ENCODE peak calls at places on chromosomes 3 and 15, in five cellular contexts. One of them, this sample, is unnamed.

GRCh38 chr15:70474682-70475438 is 288.5 kb downstream of the UACA start:
- DNase-seq in substantia nigra: no peak
- DNase-seq in HFF-Myc: no peak
- DNase-seq in left ventricle myocardium superior: peak
- DNase-seq in HFFc6: peak
- DNase-seq in this sample: peak

GRCh38 chr3:11080492-11080891 is 73.8 kb upstream of the HRH1 start:
- DNase-seq in substantia nigra: no peak
- DNase-seq in HFF-Myc: no peak
- DNase-seq in left ventricle myocardium superior: no peak
- DNase-seq in HFFc6: no peak
- DNase-seq in this sample: no peak

GRCh38 chr3:89332311-89333159 is 225.1 kb downstream of the EPHA3 start:
- DNase-seq in substantia nigra: no peak
- DNase-seq in HFF-Myc: no peak
- DNase-seq in left ventricle myocardium superior: no peak
- DNase-seq in HFFc6: no peak
- DNase-seq in this sample: no peak

GRCh38 chr15:34650177-34650576 is 66.7 kb upstream of the GOLGA8B start:
- DNase-seq in substantia nigra: no peak
- DNase-seq in HFF-Myc: no peak
- DNase-seq in left ventricle myocardium superior: no peak
- DNase-seq in HFFc6: peak
- DNase-seq in this sample: no peak

GRCh38 chr3:12369598-12369997 is 80.7 kb downstream of the PPARG start:
- DNase-seq in substantia nigra: no peak
- DNase-seq in HFF-Myc: no peak
- DNase-seq in left ventricle myocardium superior: no peak
- DNase-seq in HFFc6: no peak
- DNase-seq in this sample: no peak

GRCh38 chr3:13661121-13661520 is 112.2 kb downstream of the FBLN2 start:
- DNase-seq in substantia nigra: no peak
- DNase-seq in HFF-Myc: no peak
- DNase-seq in left ventricle myocardium superior: no peak
- DNase-seq in HFFc6: no peak
- DNase-seq in this sample: no peak

GRCh38 chr15:52020253-52021085 is 1.4 kb downstream of the MAPK6 start:
- DNase-seq in substantia nigra: no peak
- DNase-seq in HFF-Myc: no peak
- DNase-seq in left ventricle myocardium superior: no peak
- DNase-seq in HFFc6: no peak
- DNase-seq in this sample: no peak

GRCh38 chr3:105365536-105366301 is 990 bp upstream of the ALCAM start:
- DNase-seq in substantia nigra: peak
- DNase-seq in HFF-Myc: no peak
- DNase-seq in left ventricle myocardium superior: no peak
- DNase-seq in HFFc6: peak
- DNase-seq in this sample: peak